ENCODE peak calls at places on chromosome 14, in ten cellular contexts. One of them, this sample, is unnamed.

GRCh38 chr14:68506021-68506644 is 286.7 kb downstream of the ZFP36L1 start:
- DNase-seq in A549: no peak
- DNase-seq in lower leg skin: no peak
- DNase-seq in foreskin keratinocyte: peak
- DNase-seq in mesothelial cell of epicardium: no peak
- DNase-seq in foreskin fibroblast: peak
- DNase-seq in upper lobe of left lung: no peak
- DNase-seq in astrocyte of the spinal cord: peak
- DNase-seq in HepG2: no peak
- DNase-seq in WERI-Rb-1: no peak
- DNase-seq in this sample: no peak

GRCh38 chr14:62885451-62885850 is 159.8 kb downstream of the KCNH5 start:
- DNase-seq in A549: no peak
- DNase-seq in lower leg skin: no peak
- DNase-seq in foreskin keratinocyte: peak
- DNase-seq in mesothelial cell of epicardium: no peak
- DNase-seq in foreskin fibroblast: peak
- DNase-seq in upper lobe of left lung: no peak
- DNase-seq in astrocyte of the spinal cord: no peak
- DNase-seq in HepG2: no peak
- DNase-seq in WERI-Rb-1: no peak
- DNase-seq in this sample: no peak

GRCh38 chr14:81710232-81710845 is 176.7 kb upstream of the SEL1L start:
- DNase-seq in A549: peak
- DNase-seq in lower leg skin: no peak
- DNase-seq in foreskin keratinocyte: peak
- DNase-seq in mesothelial cell of epicardium: no peak
- DNase-seq in foreskin fibroblast: peak
- DNase-seq in upper lobe of left lung: no peak
- DNase-seq in astrocyte of the spinal cord: peak
- DNase-seq in HepG2: peak
- DNase-seq in WERI-Rb-1: peak
- DNase-seq in this sample: no peak

GRCh38 chr14:83707056-83707455 is 1822.9 kb upstream of the FLRT2 start:
- DNase-seq in A549: no peak
- DNase-seq in lower leg skin: no peak
- DNase-seq in foreskin keratinocyte: no peak
- DNase-seq in mesothelial cell of epicardium: no peak
- DNase-seq in foreskin fibroblast: peak
- DNase-seq in upper lobe of left lung: no peak
- DNase-seq in astrocyte of the spinal cord: no peak
- DNase-seq in HepG2: no peak
- DNase-seq in WERI-Rb-1: no peak
- DNase-seq in this sample: no peak

GRCh38 chr14:92783813-92784431 is 10.2 kb upstream of the GOLGA5 start:
- DNase-seq in A549: peak
- DNase-seq in lower leg skin: peak
- DNase-seq in foreskin keratinocyte: no peak
- DNase-seq in mesothelial cell of epicardium: no peak
- DNase-seq in foreskin fibroblast: peak
- DNase-seq in upper lobe of left lung: no peak
- DNase-seq in astrocyte of the spinal cord: peak
- DNase-seq in HepG2: peak
- DNase-seq in WERI-Rb-1: peak
- DNase-seq in this sample: no peak

GRCh38 chr14:23034498-23035302 is at the start of gene PSMB5:
- DNase-seq in A549: peak
- DNase-seq in lower leg skin: peak
- DNase-seq in foreskin keratinocyte: peak
- DNase-seq in mesothelial cell of epicardium: peak
- DNase-seq in foreskin fibroblast: peak
- DNase-seq in upper lobe of left lung: peak
- DNase-seq in astrocyte of the spinal cord: peak
- DNase-seq in HepG2: peak
- DNase-seq in WERI-Rb-1: peak
- DNase-seq in this sample: peak

GRCh38 chr14:64788706-64789105 is 84.5 kb downstream of the PLEKHG3 start:
- DNase-seq in A549: peak
- DNase-seq in lower leg skin: no peak
- DNase-seq in foreskin keratinocyte: peak
- DNase-seq in mesothelial cell of epicardium: no peak
- DNase-seq in foreskin fibroblast: peak
- DNase-seq in upper lobe of left lung: no peak
- DNase-seq in astrocyte of the spinal cord: peak
- DNase-seq in HepG2: no peak
- DNase-seq in WERI-Rb-1: no peak
- DNase-seq in this sample: no peak

GRCh38 chr14:60647837-60648168 is 1.5 kb downstream of the SIX1 start:
- DNase-seq in A549: no peak
- DNase-seq in lower leg skin: no peak
- DNase-seq in foreskin keratinocyte: no peak
- DNase-seq in mesothelial cell of epicardium: no peak
- DNase-seq in foreskin fibroblast: no peak
- DNase-seq in upper lobe of left lung: no peak
- DNase-seq in astrocyte of the spinal cord: no peak
- DNase-seq in HepG2: no peak
- DNase-seq in WERI-Rb-1: no peak
- DNase-seq in this sample: no peak

GRCh38 chr14:37369446-37369845 is 171.7 kb downstream of the MIPOL1 start:
- DNase-seq in A549: peak
- DNase-seq in lower leg skin: no peak
- DNase-seq in foreskin keratinocyte: no peak
- DNase-seq in mesothelial cell of epicardium: no peak
- DNase-seq in foreskin fibroblast: no peak
- DNase-seq in upper lobe of left lung: no peak
- DNase-seq in astrocyte of the spinal cord: no peak
- DNase-seq in HepG2: peak
- DNase-seq in WERI-Rb-1: no peak
- DNase-seq in this sample: no peak

GRCh38 chr14:54291491-54292191 is 105.2 kb upstream of the CDKN3 start:
- DNase-seq in A549: no peak
- DNase-seq in lower leg skin: no peak
- DNase-seq in foreskin keratinocyte: no peak
- DNase-seq in mesothelial cell of epicardium: no peak
- DNase-seq in foreskin fibroblast: no peak
- DNase-seq in upper lobe of left lung: no peak
- DNase-seq in astrocyte of the spinal cord: peak
- DNase-seq in HepG2: peak
- DNase-seq in WERI-Rb-1: no peak
- DNase-seq in this sample: no peak

GRCh38 chr14:45664668-45665356 is 411.8 kb upstream of the MIS18BP1 start:
- DNase-seq in A549: peak
- DNase-seq in lower leg skin: no peak
- DNase-seq in foreskin keratinocyte: no peak
- DNase-seq in mesothelial cell of epicardium: no peak
- DNase-seq in foreskin fibroblast: no peak
- DNase-seq in upper lobe of left lung: no peak
- DNase-seq in astrocyte of the spinal cord: no peak
- DNase-seq in HepG2: no peak
- DNase-seq in WERI-Rb-1: peak
- DNase-seq in this sample: no peak

GRCh38 chr14:68822132-68822651 is 29.3 kb upstream of the ZFP36L1 start:
- DNase-seq in A549: no peak
- DNase-seq in lower leg skin: no peak
- DNase-seq in foreskin keratinocyte: no peak
- DNase-seq in mesothelial cell of epicardium: no peak
- DNase-seq in foreskin fibroblast: no peak
- DNase-seq in upper lobe of left lung: no peak
- DNase-seq in astrocyte of the spinal cord: no peak
- DNase-seq in HepG2: no peak
- DNase-seq in WERI-Rb-1: no peak
- DNase-seq in this sample: no peak

GRCh38 chr14:73955674-73956073 is 5.6 kb downstream of the COQ6 start:
- DNase-seq in A549: no peak
- DNase-seq in lower leg skin: no peak
- DNase-seq in foreskin keratinocyte: no peak
- DNase-seq in mesothelial cell of epicardium: no peak
- DNase-seq in foreskin fibroblast: no peak
- DNase-seq in upper lobe of left lung: no peak
- DNase-seq in astrocyte of the spinal cord: no peak
- DNase-seq in HepG2: no peak
- DNase-seq in WERI-Rb-1: no peak
- DNase-seq in this sample: no peak

GRCh38 chr14:73949752-73950734 is at the start of the genes COQ6 and FAM161B:
- DNase-seq in A549: peak
- DNase-seq in lower leg skin: peak
- DNase-seq in foreskin keratinocyte: peak
- DNase-seq in mesothelial cell of epicardium: peak
- DNase-seq in foreskin fibroblast: peak
- DNase-seq in upper lobe of left lung: peak
- DNase-seq in astrocyte of the spinal cord: peak
- DNase-seq in HepG2: peak
- DNase-seq in WERI-Rb-1: peak
- DNase-seq in this sample: peak

GRCh38 chr14:73958591-73958990 is 8.5 kb downstream of the COQ6 start:
- DNase-seq in A549: no peak
- DNase-seq in lower leg skin: no peak
- DNase-seq in foreskin keratinocyte: no peak
- DNase-seq in mesothelial cell of epicardium: no peak
- DNase-seq in foreskin fibroblast: no peak
- DNase-seq in upper lobe of left lung: no peak
- DNase-seq in astrocyte of the spinal cord: no peak
- DNase-seq in HepG2: no peak
- DNase-seq in WERI-Rb-1: peak
- DNase-seq in this sample: no peak

GRCh38 chr14:73953731-73954130 is 3.6 kb downstream of the COQ6 start:
- DNase-seq in A549: no peak
- DNase-seq in lower leg skin: no peak
- DNase-seq in foreskin keratinocyte: no peak
- DNase-seq in mesothelial cell of epicardium: no peak
- DNase-seq in foreskin fibroblast: peak
- DNase-seq in upper lobe of left lung: no peak
- DNase-seq in astrocyte of the spinal cord: no peak
- DNase-seq in HepG2: no peak
- DNase-seq in WERI-Rb-1: no peak
- DNase-seq in this sample: no peak
- TF ChIP-seq CTCF in A549: no peak
- TF ChIP-seq CTCF in lower leg skin: no peak
- TF ChIP-seq CTCF in foreskin keratinocyte: no peak
- TF ChIP-seq CTCF in mesothelial cell of epicardium: no peak
- TF ChIP-seq CTCF in foreskin fibroblast: no peak
- TF ChIP-seq CTCF in upper lobe of left lung: no peak
- TF ChIP-seq CTCF in astrocyte of the spinal cord: no peak
- TF ChIP-seq CTCF in HepG2: no peak
- TF ChIP-seq CTCF in WERI-Rb-1: no peak
- TF ChIP-seq CTCF in this sample: no peak

GRCh38 chr14:58258156-58258555 is 13.5 kb downstream of the PSMA3 start:
- DNase-seq in A549: no peak
- DNase-seq in lower leg skin: no peak
- DNase-seq in foreskin keratinocyte: no peak
- DNase-seq in mesothelial cell of epicardium: no peak
- DNase-seq in foreskin fibroblast: no peak
- DNase-seq in upper lobe of left lung: peak
- DNase-seq in astrocyte of the spinal cord: no peak
- DNase-seq in HepG2: no peak
- DNase-seq in WERI-Rb-1: no peak
- DNase-seq in this sample: no peak
- TF ChIP-seq CTCF in A549: no peak
- TF ChIP-seq CTCF in lower leg skin: no peak
- TF ChIP-seq CTCF in foreskin keratinocyte: no peak
- TF ChIP-seq CTCF in mesothelial cell of epicardium: no peak
- TF ChIP-seq CTCF in foreskin fibroblast: no peak
- TF ChIP-seq CTCF in upper lobe of left lung: no peak
- TF ChIP-seq CTCF in astrocyte of the spinal cord: no peak
- TF ChIP-seq CTCF in HepG2: no peak
- TF ChIP-seq CTCF in WERI-Rb-1: no peak
- TF ChIP-seq CTCF in this sample: no peak

GRCh38 chr14:73173092-73173735 is 36.9 kb downstream of the PSEN1 start:
- DNase-seq in A549: peak
- DNase-seq in lower leg skin: no peak
- DNase-seq in foreskin keratinocyte: peak
- DNase-seq in mesothelial cell of epicardium: no peak
- DNase-seq in foreskin fibroblast: peak
- DNase-seq in upper lobe of left lung: no peak
- DNase-seq in astrocyte of the spinal cord: peak
- DNase-seq in HepG2: peak
- DNase-seq in WERI-Rb-1: no peak
- DNase-seq in this sample: no peak
- TF ChIP-seq CTCF in A549: peak
- TF ChIP-seq CTCF in lower leg skin: no peak
- TF ChIP-seq CTCF in foreskin keratinocyte: peak
- TF ChIP-seq CTCF in mesothelial cell of epicardium: peak
- TF ChIP-seq CTCF in foreskin fibroblast: peak
- TF ChIP-seq CTCF in upper lobe of left lung: peak
- TF ChIP-seq CTCF in astrocyte of the spinal cord: peak
- TF ChIP-seq CTCF in HepG2: peak
- TF ChIP-seq CTCF in WERI-Rb-1: peak
- TF ChIP-seq CTCF in this sample: no peak

GRCh38 chr14:75231320-75231719 is 47.3 kb upstream of the FOS start:
- DNase-seq in A549: no peak
- DNase-seq in lower leg skin: no peak
- DNase-seq in foreskin keratinocyte: no peak
- DNase-seq in mesothelial cell of epicardium: no peak
- DNase-seq in foreskin fibroblast: no peak
- DNase-seq in upper lobe of left lung: no peak
- DNase-seq in astrocyte of the spinal cord: no peak
- DNase-seq in HepG2: no peak
- DNase-seq in WERI-Rb-1: no peak
- DNase-seq in this sample: no peak

GRCh38 chr14:75229576-75229922 is 49.1 kb upstream of the FOS start:
- DNase-seq in A549: no peak
- DNase-seq in lower leg skin: no peak
- DNase-seq in foreskin keratinocyte: peak
- DNase-seq in mesothelial cell of epicardium: no peak
- DNase-seq in foreskin fibroblast: no peak
- DNase-seq in upper lobe of left lung: no peak
- DNase-seq in astrocyte of the spinal cord: no peak
- DNase-seq in HepG2: no peak
- DNase-seq in WERI-Rb-1: no peak
- DNase-seq in this sample: no peak

GRCh38 chr14:75234173-75234855 is 44.3 kb upstream of the FOS start:
- DNase-seq in A549: peak
- DNase-seq in lower leg skin: no peak
- DNase-seq in foreskin keratinocyte: peak
- DNase-seq in mesothelial cell of epicardium: no peak
- DNase-seq in foreskin fibroblast: peak
- DNase-seq in upper lobe of left lung: peak
- DNase-seq in astrocyte of the spinal cord: peak
- DNase-seq in HepG2: peak
- DNase-seq in WERI-Rb-1: no peak
- DNase-seq in this sample: no peak

GRCh38 chr14:75229923-75230792 is 48.5 kb upstream of the FOS start:
- DNase-seq in A549: peak
- DNase-seq in lower leg skin: no peak
- DNase-seq in foreskin keratinocyte: peak
- DNase-seq in mesothelial cell of epicardium: no peak
- DNase-seq in foreskin fibroblast: peak
- DNase-seq in upper lobe of left lung: peak
- DNase-seq in astrocyte of the spinal cord: peak
- DNase-seq in HepG2: no peak
- DNase-seq in WERI-Rb-1: no peak
- DNase-seq in this sample: peak

DNA sequence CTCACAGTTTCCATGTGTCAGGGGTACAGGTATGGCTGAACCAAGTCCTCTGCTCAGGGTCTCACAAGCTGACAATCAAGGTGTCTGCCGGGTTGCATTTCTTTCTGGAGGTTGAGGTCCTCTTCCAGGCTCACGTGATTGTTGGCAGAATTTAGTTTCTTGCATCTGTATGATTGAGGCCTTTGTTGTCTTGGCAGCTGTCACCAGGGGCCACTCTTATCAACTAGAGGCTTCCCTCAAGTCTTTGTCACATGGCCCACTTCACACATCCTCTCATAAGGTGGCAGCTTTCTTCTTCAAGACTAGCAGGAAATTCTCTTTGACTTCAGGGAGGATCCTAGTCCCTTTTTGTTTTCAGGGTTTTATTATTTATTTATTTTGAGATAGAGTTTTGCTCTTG is 46.0 kb upstream of the FOS start:
- DNase-seq in A549: no peak
- DNase-seq in lower leg skin: no peak
- DNase-seq in foreskin keratinocyte: no peak
- DNase-seq in mesothelial cell of epicardium: no peak
- DNase-seq in foreskin fibroblast: no peak
- DNase-seq in upper lobe of left lung: peak
- DNase-seq in astrocyte of the spinal cord: no peak
- DNase-seq in HepG2: no peak
- DNase-seq in WERI-Rb-1: no peak
- DNase-seq in this sample: peak
- TF ChIP-seq CTCF in A549: no peak
- TF ChIP-seq CTCF in lower leg skin: no peak
- TF ChIP-seq CTCF in foreskin keratinocyte: no peak
- TF ChIP-seq CTCF in mesothelial cell of epicardium: no peak
- TF ChIP-seq CTCF in foreskin fibroblast: no peak
- TF ChIP-seq CTCF in upper lobe of left lung: no peak
- TF ChIP-seq CTCF in astrocyte of the spinal cord: no peak
- TF ChIP-seq CTCF in HepG2: no peak
- TF ChIP-seq CTCF in WERI-Rb-1: no peak
- TF ChIP-seq CTCF in this sample: peak

This sample was measured in natural killer cell.